ENCODE peak calls at places on chromosomes 1 and 21, in five cellular contexts. One of them, this sample, is unnamed.

GRCh38 chr1:151991663-151992344 is 1.9 kb downstream of the S100A10 start:
- DNase-seq in stomach: no peak
- DNase-seq in HepG2: no peak
- DNase-seq in GM23338: no peak
- DNase-seq in astrocyte: no peak
- DNase-seq in this sample: no peak

GRCh38 chr21:32131960-32132359 is 146.9 kb downstream of the MIS18A start:
- DNase-seq in astrocyte: peak
- DNase-seq in stomach: no peak
- DNase-seq in HepG2: peak
- DNase-seq in GM23338: no peak
- DNase-seq in this sample: no peak

GRCh38 chr1:43530483-43531452 is at the start of gene PTPRF:
- DNase-seq in HepG2: no peak
- DNase-seq in GM23338: peak
- DNase-seq in astrocyte: peak
- DNase-seq in stomach: peak
- DNase-seq in this sample: no peak

GRCh38 chr1:67493148-67493547 is 62.9 kb upstream of the SERBP1 start:
- DNase-seq in HepG2: no peak
- DNase-seq in stomach: no peak
- DNase-seq in GM23338: no peak
- DNase-seq in astrocyte: no peak
- DNase-seq in this sample: no peak

GRCh38 chr1:203860396-203860951 is 925 bp upstream of the SNRPE start:
- DNase-seq in HepG2: peak
- DNase-seq in GM23338: peak
- DNase-seq in astrocyte: peak
- DNase-seq in stomach: peak
- DNase-seq in this sample: peak

GRCh38 chr1:33244143-33244808 is 12.0 kb upstream of the ZNF362 start:
- DNase-seq in GM23338: no peak
- DNase-seq in astrocyte: peak
- DNase-seq in stomach: no peak
- DNase-seq in HepG2: peak
- DNase-seq in this sample: no peak

GRCh38 chr1:227395391-227396028 is 77.2 kb upstream of the CDC42BPA start:
- DNase-seq in HepG2: no peak
- DNase-seq in astrocyte: peak
- DNase-seq in GM23338: no peak
- DNase-seq in stomach: no peak
- DNase-seq in this sample: no peak

GRCh38 chr1:188670837-188671236 is 1806.8 kb downstream of the BRINP3 start:
- DNase-seq in HepG2: peak
- DNase-seq in GM23338: no peak
- DNase-seq in astrocyte: peak
- DNase-seq in stomach: no peak
- DNase-seq in this sample: no peak

GRCh38 chr1:157932082-157932481 is 61.4 kb upstream of the KIRREL1 start:
- DNase-seq in stomach: no peak
- DNase-seq in astrocyte: peak
- DNase-seq in HepG2: no peak
- DNase-seq in GM23338: no peak
- DNase-seq in this sample: peak

GRCh38 chr1:236809133-236809532 is 14.0 kb downstream of the MTR start:
- DNase-seq in stomach: no peak
- DNase-seq in HepG2: no peak
- DNase-seq in GM23338: no peak
- DNase-seq in astrocyte: no peak
- DNase-seq in this sample: no peak

GRCh38 chr1:222921951-222922350 is 107.1 kb downstream of the DISP1 start:
- DNase-seq in HepG2: no peak
- DNase-seq in GM23338: no peak
- DNase-seq in stomach: no peak
- DNase-seq in astrocyte: no peak
- DNase-seq in this sample: no peak

GRCh38 chr1:240435996-240436566 is 175.9 kb downstream of the GREM2 start:
- DNase-seq in stomach: no peak
- DNase-seq in astrocyte: peak
- DNase-seq in GM23338: no peak
- DNase-seq in HepG2: no peak
- DNase-seq in this sample: no peak

GRCh38 chr1:183983371-183984105 is 54.0 kb downstream of the COLGALT2 start:
- DNase-seq in astrocyte: no peak
- DNase-seq in GM23338: no peak
- DNase-seq in HepG2: no peak
- DNase-seq in stomach: no peak
- DNase-seq in this sample: no peak

GRCh38 chr1:21536223-21536622 is 27.0 kb downstream of the ALPL start:
- DNase-seq in HepG2: no peak
- DNase-seq in astrocyte: no peak
- DNase-seq in GM23338: no peak
- DNase-seq in stomach: no peak
- DNase-seq in this sample: no peak

GRCh38 chr1:200739499-200740290 is 1.0 kb downstream of the CAMSAP2 start:
- DNase-seq in GM23338: peak
- DNase-seq in stomach: peak
- DNase-seq in astrocyte: peak
- DNase-seq in HepG2: peak
- DNase-seq in this sample: no peak

GRCh38 chr1:155983191-155984023 is 5.1 kb upstream of the ARHGEF2 start:
- DNase-seq in astrocyte: peak
- DNase-seq in stomach: no peak
- DNase-seq in GM23338: peak
- DNase-seq in HepG2: peak
- DNase-seq in this sample: no peak
- TF ChIP-seq CTCF in astrocyte: no peak
- TF ChIP-seq CTCF in stomach: no peak
- TF ChIP-seq CTCF in GM23338: no peak
- TF ChIP-seq CTCF in HepG2: peak
- TF ChIP-seq CTCF in this sample: no peak

GRCh38 chr1:212605441-212605976 is 3.1 kb upstream of the ATF3 start:
- DNase-seq in GM23338: no peak
- DNase-seq in HepG2: no peak
- DNase-seq in stomach: no peak
- DNase-seq in astrocyte: peak
- DNase-seq in this sample: no peak

GRCh38 chr1:212607924-212608208 is 695 bp upstream of the ATF3 start:
- DNase-seq in astrocyte: no peak
- DNase-seq in HepG2: no peak
- DNase-seq in stomach: no peak
- DNase-seq in GM23338: no peak
- DNase-seq in this sample: no peak

GRCh38 chr1:212606734-212607205 is 1.8 kb upstream of the ATF3 start:
- DNase-seq in HepG2: no peak
- DNase-seq in GM23338: peak
- DNase-seq in astrocyte: no peak
- DNase-seq in stomach: peak
- DNase-seq in this sample: no peak

GRCh38 chr1:212607206-212607923 is 1.2 kb upstream of the ATF3 start:
- DNase-seq in stomach: peak
- DNase-seq in HepG2: no peak
- DNase-seq in GM23338: peak
- DNase-seq in astrocyte: no peak
- DNase-seq in this sample: no peak

GRCh38 chr1:212606042-212606733 is 2.4 kb upstream of the ATF3 start:
- DNase-seq in astrocyte: no peak
- DNase-seq in stomach: no peak
- DNase-seq in HepG2: no peak
- DNase-seq in GM23338: no peak
- DNase-seq in this sample: no peak
- H3K4me3 ChIP-seq in astrocyte: no peak
- H3K4me3 ChIP-seq in stomach: peak
- H3K4me3 ChIP-seq in HepG2: no peak
- H3K4me3 ChIP-seq in GM23338: peak
- H3K4me3 ChIP-seq in this sample: peak

DNA sequence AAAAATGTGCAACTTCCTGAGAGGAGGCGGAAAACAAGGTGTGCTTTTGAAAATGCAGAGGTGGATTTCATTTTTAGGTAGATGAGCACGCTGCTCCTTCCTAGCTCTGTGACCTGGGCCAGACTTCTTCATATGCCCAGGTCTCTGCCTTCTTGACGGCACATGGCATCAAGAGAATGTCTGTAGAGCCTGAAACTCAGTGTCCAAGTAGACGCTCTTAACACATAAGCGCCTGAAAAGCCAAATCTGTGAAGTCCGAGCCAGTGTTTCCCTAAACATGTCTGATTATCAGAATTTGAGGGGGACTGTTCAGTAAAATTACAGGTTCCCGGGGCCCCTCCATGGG is 25.7 kb downstream of the FHAD1 start:
- DNase-seq in stomach: no peak
- DNase-seq in astrocyte: no peak
- DNase-seq in HepG2: no peak
- DNase-seq in GM23338: no peak
- DNase-seq in this sample: no peak
- TF ChIP-seq CTCF in stomach: no peak
- TF ChIP-seq CTCF in astrocyte: no peak
- TF ChIP-seq CTCF in HepG2: no peak
- TF ChIP-seq CTCF in GM23338: no peak
- TF ChIP-seq CTCF in this sample: no peak

GRCh38 chr21:31078216-31078615 is 39.9 kb upstream of the KRTAP19-8 start:
- DNase-seq in stomach: no peak
- DNase-seq in GM23338: no peak
- DNase-seq in HepG2: no peak
- DNase-seq in astrocyte: no peak
- DNase-seq in this sample: no peak

GRCh38 chr21:31075844-31076243 is 37.6 kb upstream of the KRTAP19-8 start:
- DNase-seq in stomach: no peak
- DNase-seq in GM23338: no peak
- DNase-seq in HepG2: no peak
- DNase-seq in astrocyte: no peak
- DNase-seq in this sample: no peak

GRCh38 chr21:31072486-31072885 is 34.2 kb upstream of the KRTAP19-8 start:
- DNase-seq in GM23338: no peak
- DNase-seq in stomach: no peak
- DNase-seq in HepG2: no peak
- DNase-seq in astrocyte: no peak
- DNase-seq in this sample: no peak
- H3K4me3 ChIP-seq in GM23338: no peak
- H3K4me3 ChIP-seq in stomach: no peak
- H3K4me3 ChIP-seq in HepG2: no peak
- H3K4me3 ChIP-seq in astrocyte: no peak
- H3K4me3 ChIP-seq in this sample: no peak

GRCh38 chr1:26887125-26887524 is 3.0 kb downstream of the GPN2 start:
- DNase-seq in GM23338: peak
- DNase-seq in stomach: no peak
- DNase-seq in HepG2: no peak
- DNase-seq in astrocyte: peak
- DNase-seq in this sample: no peak
- TF ChIP-seq CTCF in GM23338: peak
- TF ChIP-seq CTCF in stomach: no peak
- TF ChIP-seq CTCF in HepG2: peak
- TF ChIP-seq CTCF in astrocyte: peak
- TF ChIP-seq CTCF in this sample: peak

This sample was measured in LNCaP clone FGC.